ENCODE peak calls at places on chromosome 10, in five cellular contexts. E is GM12891; V is WTC11; G is naive thymus-derived CD8-positive, alpha-beta T cell; Z is activated T-cell treated with anti-CD3 and anti-CD28 coated beads, Interleukin-2, amount 50 U/mL, for 48 hours. T is an unnamed sample.

GRCh38 chr10:14382022-14382421 is 51.3 kb upstream of the FRMD4A start:
- DNase-seq in E (no peak), V (no peak), G (peak), Z (peak), T (peak)

GRCh38 chr10:78817804-78818203 is 251.0 kb upstream of the ZMIZ1 start:
- DNase-seq in E (no peak), V (no peak), G (no peak), Z (no peak), T (no peak)

GRCh38 chr10:101062231-101063161 is 707 bp downstream of the KAZALD1 start:
- DNase-seq in E (peak), V (peak), G (peak), Z (peak), T (no peak)

GRCh38 chr10:15829495-15829894 is 30.8 kb downstream of the MINDY3 start:
- DNase-seq in E (no peak), V (no peak), G (no peak), Z (no peak), T (no peak)

GRCh38 chr10:115772606-115773005 is 500.4 kb downstream of the GFRA1 start:
- DNase-seq in E (no peak), V (no peak), G (no peak), Z (no peak), T (peak)

GRCh38 chr10:96632974-96633373 is 46.2 kb upstream of the TM9SF3 start:
- DNase-seq in E (no peak), V (no peak), G (no peak), Z (no peak), T (no peak)

GRCh38 chr10:117755615-117756014 is 213.1 kb downstream of the EMX2 start:
- DNase-seq in E (no peak), V (no peak), G (no peak), Z (no peak), T (no peak)

GRCh38 chr10:77974396-77975074 is 48.0 kb upstream of the DLG5 start:
- DNase-seq in E (no peak), V (peak), G (no peak), Z (no peak), T (no peak)

GRCh38 chr10:4061441-4061951 is 276.5 kb upstream of the KLF6 start:
- DNase-seq in E (no peak), V (no peak), G (no peak), Z (no peak), T (no peak)

GRCh38 chr10:119451305-119451896 is 91.1 kb downstream of the RGS10 start:
- DNase-seq in E (no peak), V (no peak), G (no peak), Z (no peak), T (no peak)

GRCh38 chr10:79184141-79184625 is 115.4 kb downstream of the ZMIZ1 start:
- DNase-seq in E (no peak), V (no peak), G (no peak), Z (no peak), T (peak)

GRCh38 chr10:77158666-77159065 is 478.9 kb downstream of the KCNMA1 start:
- DNase-seq in E (no peak), V (no peak), G (no peak), Z (no peak), T (no peak)